ENCODE peak calls at places on chromosome 19, in seven cellular contexts. One of them, this sample, is unnamed.
A peak's percentile ranks its signal among the peaks of the same experiment; 100 is the strongest.

GRCh38 chr19:58519087-58519354 is 589 bp downstream of the ZBTB45 start:
- DNase-seq in breast epithelium: peak; percentile 74
- DNase-seq in Karpas-422: peak; percentile 74
- DNase-seq in aorta: peak; percentile 82
- DNase-seq in MM.1S: peak; percentile 49
- DNase-seq in psoas muscle: peak; percentile 68
- DNase-seq in stomach: peak; percentile 59
- DNase-seq in this sample: peak; percentile 84

GRCh38 chr19:48844472-48844871 is 8.2 kb upstream of the HSD17B14 start:
- DNase-seq in breast epithelium: no peak
- DNase-seq in Karpas-422: peak; percentile 82
- DNase-seq in aorta: no peak
- DNase-seq in MM.1S: no peak
- DNase-seq in psoas muscle: no peak
- DNase-seq in stomach: no peak
- DNase-seq in this sample: no peak

GRCh38 chr19:1837625-1838105 is 10.6 kb downstream of the REXO1 start:
- DNase-seq in breast epithelium: no peak
- DNase-seq in Karpas-422: peak; percentile 91
- DNase-seq in aorta: no peak
- DNase-seq in MM.1S: no peak
- DNase-seq in psoas muscle: no peak
- DNase-seq in stomach: peak; percentile 48
- DNase-seq in this sample: peak; percentile 79

GRCh38 chr19:9939301-9939913 is 3.1 kb upstream of the OLFM2 start:
- DNase-seq in breast epithelium: no peak
- DNase-seq in Karpas-422: peak; percentile 57
- DNase-seq in aorta: no peak
- DNase-seq in MM.1S: no peak
- DNase-seq in psoas muscle: no peak
- DNase-seq in stomach: no peak
- DNase-seq in this sample: no peak

GRCh38 chr19:47661571-47661970 is 51.7 kb upstream of the EHD2 start:
- DNase-seq in breast epithelium: no peak
- DNase-seq in Karpas-422: no peak
- DNase-seq in aorta: no peak
- DNase-seq in MM.1S: no peak
- DNase-seq in psoas muscle: no peak
- DNase-seq in stomach: no peak
- DNase-seq in this sample: no peak

GRCh38 chr19:55369651-55370304 is 485 bp downstream of the IL11 start:
- DNase-seq in breast epithelium: no peak
- DNase-seq in Karpas-422: peak; percentile 63
- DNase-seq in aorta: peak; percentile 47
- DNase-seq in MM.1S: no peak
- DNase-seq in psoas muscle: no peak
- DNase-seq in stomach: no peak
- DNase-seq in this sample: peak; percentile 83

GRCh38 chr19:33332248-33332647 is 29.9 kb upstream of the CEBPA start:
- DNase-seq in breast epithelium: no peak
- DNase-seq in Karpas-422: no peak
- DNase-seq in aorta: peak; percentile 62
- DNase-seq in MM.1S: no peak
- DNase-seq in psoas muscle: no peak
- DNase-seq in stomach: no peak
- DNase-seq in this sample: no peak

GRCh38 chr19:17510220-17510993 is 1.0 kb upstream of the PGLS start:
- DNase-seq in breast epithelium: no peak
- DNase-seq in Karpas-422: no peak
- DNase-seq in aorta: no peak
- DNase-seq in MM.1S: no peak
- DNase-seq in psoas muscle: no peak
- DNase-seq in stomach: no peak
- DNase-seq in this sample: no peak

GRCh38 chr19:33204136-33204973 is 10.2 kb downstream of the LRP3 start:
- DNase-seq in breast epithelium: no peak
- DNase-seq in Karpas-422: no peak
- DNase-seq in aorta: no peak
- DNase-seq in MM.1S: no peak
- DNase-seq in psoas muscle: no peak
- DNase-seq in stomach: no peak
- DNase-seq in this sample: no peak

GRCh38 chr19:10352764-10353671 is 13.6 kb upstream of the ICAM3 start:
- DNase-seq in breast epithelium: no peak
- DNase-seq in Karpas-422: no peak
- DNase-seq in aorta: peak; percentile 73
- DNase-seq in MM.1S: no peak
- DNase-seq in psoas muscle: peak; percentile 70
- DNase-seq in stomach: no peak
- DNase-seq in this sample: no peak

GRCh38 chr19:30896551-30896950 is 452.7 kb downstream of the TSHZ3 start:
- DNase-seq in breast epithelium: no peak
- DNase-seq in Karpas-422: no peak
- DNase-seq in aorta: no peak
- DNase-seq in MM.1S: no peak
- DNase-seq in psoas muscle: no peak
- DNase-seq in stomach: no peak
- DNase-seq in this sample: peak; percentile 42

GRCh38 chr19:28023064-28023463 is 1189.9 kb downstream of the UQCRFS1 start:
- DNase-seq in breast epithelium: no peak
- DNase-seq in Karpas-422: no peak
- DNase-seq in aorta: no peak
- DNase-seq in MM.1S: no peak
- DNase-seq in psoas muscle: no peak
- DNase-seq in stomach: no peak
- DNase-seq in this sample: no peak

GRCh38 chr19:2462635-2463421 is 6.1 kb upstream of the LMNB2 start:
- DNase-seq in breast epithelium: peak; percentile 93
- DNase-seq in Karpas-422: no peak
- DNase-seq in aorta: peak; percentile 91
- DNase-seq in MM.1S: no peak
- DNase-seq in psoas muscle: peak; percentile 87
- DNase-seq in stomach: peak; percentile 83
- DNase-seq in this sample: peak; percentile 62

GRCh38 chr19:46824887-46825730 is 25.5 kb downstream of the AP2S1 start:
- DNase-seq in breast epithelium: no peak
- DNase-seq in Karpas-422: no peak
- DNase-seq in aorta: peak; percentile 73
- DNase-seq in MM.1S: no peak
- DNase-seq in psoas muscle: no peak
- DNase-seq in stomach: no peak
- DNase-seq in this sample: no peak

GRCh38 chr19:6572217-6572616 is 18.7 kb downstream of the CD70 start:
- DNase-seq in breast epithelium: no peak
- DNase-seq in Karpas-422: no peak
- DNase-seq in aorta: peak; percentile 85
- DNase-seq in MM.1S: no peak
- DNase-seq in psoas muscle: no peak
- DNase-seq in stomach: no peak
- DNase-seq in this sample: no peak

GRCh38 chr19:10431943-10432735 is 11.8 kb downstream of the PDE4A start:
- DNase-seq in breast epithelium: no peak
- DNase-seq in Karpas-422: peak; percentile 73
- DNase-seq in aorta: peak; percentile 86
- DNase-seq in MM.1S: no peak
- DNase-seq in psoas muscle: peak; percentile 78
- DNase-seq in stomach: peak; percentile 78
- DNase-seq in this sample: peak; percentile 36

GRCh38 chr19:7832781-7833180 is 2.8 kb downstream of the EVI5L start:
- DNase-seq in breast epithelium: no peak
- DNase-seq in Karpas-422: no peak
- DNase-seq in aorta: no peak
- DNase-seq in MM.1S: no peak
- DNase-seq in psoas muscle: no peak
- DNase-seq in stomach: no peak
- DNase-seq in this sample: no peak

GRCh38 chr19:41442473-41443360 is at the start of gene ERICH4:
- DNase-seq in breast epithelium: peak; percentile 38
- DNase-seq in Karpas-422: no peak
- DNase-seq in aorta: no peak
- DNase-seq in MM.1S: no peak
- DNase-seq in psoas muscle: no peak
- DNase-seq in stomach: no peak
- DNase-seq in this sample: no peak

GRCh38 chr19:2542341-2543069 is 66.6 kb downstream of the GADD45B start:
- DNase-seq in breast epithelium: no peak
- DNase-seq in Karpas-422: no peak
- DNase-seq in aorta: peak; percentile 73
- DNase-seq in MM.1S: no peak
- DNase-seq in psoas muscle: no peak
- DNase-seq in stomach: no peak
- DNase-seq in this sample: no peak

GRCh38 chr19:17511724-17512573 is 500 bp downstream of the PGLS start:
- DNase-seq in breast epithelium: peak; percentile 77
- DNase-seq in Karpas-422: peak; percentile 95
- DNase-seq in aorta: peak; percentile 94
- DNase-seq in MM.1S: peak; percentile 56
- DNase-seq in psoas muscle: peak; percentile 90
- DNase-seq in stomach: peak; percentile 85
- DNase-seq in this sample: peak; percentile 92

GRCh38 chr19:4390017-4390861 is 10.1 kb downstream of the SH3GL1 start:
- DNase-seq in breast epithelium: no peak
- DNase-seq in Karpas-422: no peak
- DNase-seq in aorta: peak; percentile 79
- DNase-seq in MM.1S: no peak
- DNase-seq in psoas muscle: peak; percentile 53
- DNase-seq in stomach: no peak
- DNase-seq in this sample: peak; percentile 41

GRCh38 chr19:18574691-18575291 is 3.1 kb downstream of the UBA52 start:
- DNase-seq in breast epithelium: no peak
- DNase-seq in Karpas-422: no peak
- DNase-seq in aorta: no peak
- DNase-seq in MM.1S: no peak
- DNase-seq in psoas muscle: no peak
- DNase-seq in stomach: no peak
- DNase-seq in this sample: no peak

GRCh38 chr19:18580311-18580710 is 8.3 kb upstream of the REX1BD start:
- DNase-seq in breast epithelium: no peak
- DNase-seq in Karpas-422: no peak
- DNase-seq in aorta: no peak
- DNase-seq in MM.1S: no peak
- DNase-seq in psoas muscle: no peak
- DNase-seq in stomach: no peak
- DNase-seq in this sample: no peak

GRCh38 chr19:18576383-18576782 is 4.7 kb downstream of the UBA52 start:
- DNase-seq in breast epithelium: no peak
- DNase-seq in Karpas-422: peak; percentile 38
- DNase-seq in aorta: no peak
- DNase-seq in MM.1S: no peak
- DNase-seq in psoas muscle: no peak
- DNase-seq in stomach: no peak
- DNase-seq in this sample: no peak

GRCh38 chr19:18571564-18572344 is at the start of gene UBA52:
- DNase-seq in breast epithelium: peak; percentile 99
- DNase-seq in Karpas-422: peak; percentile 99
- DNase-seq in aorta: peak; percentile 99
- DNase-seq in MM.1S: peak; percentile 99
- DNase-seq in psoas muscle: peak; percentile 99
- DNase-seq in stomach: peak; percentile 99
- DNase-seq in this sample: peak; percentile 97

DNA sequence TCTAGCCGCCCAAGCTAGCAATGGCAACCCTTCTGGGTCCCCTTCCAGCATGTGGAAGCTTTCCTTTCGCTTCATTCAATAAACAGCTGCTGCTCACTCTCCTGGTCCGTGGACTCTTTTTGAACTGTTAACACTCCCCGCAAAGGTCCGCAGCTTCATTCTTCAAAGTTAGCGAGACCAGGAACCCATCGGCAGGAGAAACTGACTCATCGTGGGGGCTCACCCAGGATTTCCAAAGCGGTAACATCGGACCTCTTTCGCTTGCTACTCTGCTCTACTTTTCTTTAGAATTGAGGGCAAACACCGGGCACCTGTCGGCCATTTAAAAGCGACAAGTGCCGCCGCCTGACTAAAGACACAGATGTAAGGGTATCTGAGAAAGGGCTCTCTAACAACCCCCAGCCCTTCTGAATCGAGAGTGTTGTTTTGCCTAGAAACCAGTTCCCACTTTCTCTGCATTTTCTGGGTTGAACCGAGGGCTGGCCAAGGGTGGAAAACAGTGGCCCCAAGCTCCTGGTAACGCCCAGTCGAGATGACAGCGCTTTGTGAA is 5.8 kb downstream of the UBA52 start:
- DNase-seq in breast epithelium: no peak
- DNase-seq in Karpas-422: no peak
- DNase-seq in aorta: no peak
- DNase-seq in MM.1S: no peak
- DNase-seq in psoas muscle: no peak
- DNase-seq in stomach: no peak
- DNase-seq in this sample: no peak
- H3K27ac ChIP-seq in breast epithelium: no peak overlapping the region
- H3K27ac ChIP-seq in Karpas-422: no peak overlapping the region
- H3K27ac ChIP-seq in aorta: no peak overlapping the region
- H3K27ac ChIP-seq in MM.1S: no peak overlapping the region
- H3K27ac ChIP-seq in psoas muscle: no peak overlapping the region
- H3K27ac ChIP-seq in stomach: no peak overlapping the region
- H3K27ac ChIP-seq in this sample: no peak overlapping the region

GRCh38 chr19:56707821-56708220 is 36.3 kb upstream of the ZNF835 start:
- DNase-seq in breast epithelium: no peak
- DNase-seq in Karpas-422: no peak
- DNase-seq in aorta: no peak
- DNase-seq in MM.1S: no peak
- DNase-seq in psoas muscle: no peak
- DNase-seq in stomach: no peak
- DNase-seq in this sample: no peak
- H3K9me3 ChIP-seq in breast epithelium: no peaks in the 10 kb centered on the region
- H3K9me3 ChIP-seq in Karpas-422: peaks cover 38% of the 10 kb centered on the region
- H3K9me3 ChIP-seq in aorta: peaks cover 2% of the 10 kb centered on the region
- H3K9me3 ChIP-seq in MM.1S: no peaks in the 10 kb centered on the region
- H3K9me3 ChIP-seq in psoas muscle: peaks cover 15% of the 10 kb centered on the region
- H3K9me3 ChIP-seq in stomach: peaks cover 60% of the 10 kb centered on the region
- H3K9me3 ChIP-seq in this sample: peaks cover 4% of the 10 kb centered on the region

DNA sequence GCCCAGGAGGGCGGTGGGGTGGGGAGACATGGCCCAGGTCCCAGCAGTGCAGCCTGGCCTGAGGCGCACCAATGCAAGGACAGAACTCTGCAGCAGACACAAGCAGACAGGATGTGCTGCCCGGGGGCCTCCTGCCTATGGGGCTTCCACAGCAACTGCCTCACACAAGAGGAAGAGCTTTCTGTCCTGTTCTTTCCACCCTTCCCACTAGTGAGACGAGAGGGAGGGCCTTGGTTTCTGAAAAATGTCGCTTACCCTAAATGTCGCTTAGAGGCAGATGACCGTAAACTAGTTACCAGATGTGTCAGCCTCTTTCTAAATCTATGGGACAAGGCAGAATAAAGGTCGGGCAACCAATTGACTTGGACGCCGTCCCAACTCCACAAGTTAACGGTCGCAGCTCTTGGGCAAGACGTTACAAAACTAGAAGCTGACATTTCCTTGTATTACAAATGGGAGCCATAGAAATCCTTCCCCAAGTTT is at the start of gene LAIR1:
- DNase-seq in breast epithelium: no peak
- DNase-seq in Karpas-422: no peak
- DNase-seq in aorta: peak; percentile 71
- DNase-seq in MM.1S: peak; percentile 13
- DNase-seq in psoas muscle: peak; percentile 35
- DNase-seq in stomach: peak; percentile 31
- DNase-seq in this sample: no peak
- H3K4me3 ChIP-seq in breast epithelium: peak within 1 kb of the TSS; percentile 29
- H3K4me3 ChIP-seq in Karpas-422: no peak within 1 kb of the TSS
- H3K4me3 ChIP-seq in aorta: no peak within 1 kb of the TSS
- H3K4me3 ChIP-seq in MM.1S: no peak within 1 kb of the TSS
- H3K4me3 ChIP-seq in psoas muscle: peak within 1 kb of the TSS; percentile 38
- H3K4me3 ChIP-seq in stomach: peak within 1 kb of the TSS; percentile 32
- H3K4me3 ChIP-seq in this sample: no peak within 1 kb of the TSS

GRCh38 chr19:38868551-38868950 is 9.5 kb downstream of the RINL start:
- DNase-seq in breast epithelium: no peak
- DNase-seq in Karpas-422: no peak
- DNase-seq in aorta: no peak
- DNase-seq in MM.1S: no peak
- DNase-seq in psoas muscle: no peak
- DNase-seq in stomach: no peak
- DNase-seq in this sample: no peak
- H3K27ac ChIP-seq in breast epithelium: no peak overlapping the region
- H3K27ac ChIP-seq in Karpas-422: no peak overlapping the region
- H3K27ac ChIP-seq in aorta: no peak overlapping the region
- H3K27ac ChIP-seq in MM.1S: no peak overlapping the region
- H3K27ac ChIP-seq in psoas muscle: no peak overlapping the region
- H3K27ac ChIP-seq in stomach: no peak overlapping the region
- H3K27ac ChIP-seq in this sample: no peak overlapping the region

This sample was measured in WERI-Rb-1.